ENCODE peak calls at places on chromosomes 7 and 10, in five cellular contexts. C is GM12865, W is left lobe of liver, Y is iPS DF 19.7, Q is caudate nucleus. T is an unnamed sample.

GRCh38 chr10:8026349-8027259 is 27.9 kb upstream of the GATA3 start:
- DNase-seq in C (no peak), W (no peak), Y (no peak), Q (no peak), T (no peak)

GRCh38 chr10:23643396-23643795 is 204.5 kb downstream of the OTUD1 start:
- DNase-seq in C (no peak), W (no peak), Y (no peak), Q (no peak), T (no peak)

GRCh38 chr7:141374425-141374824 is 176.8 kb upstream of the AGK start:
- DNase-seq in C (no peak), W (no peak), Y (no peak), Q (no peak), T (no peak)

GRCh38 chr7:36281945-36282727 is 107.5 kb upstream of the ANLN start:
- DNase-seq in C (no peak), W (no peak), Y (no peak), Q (no peak), T (no peak)

GRCh38 chr10:93826355-93826754 is 67.4 kb upstream of the SLC35G1 start:
- DNase-seq in C (peak; percentile 12), W (no peak), Y (no peak), Q (no peak), T (no peak)

GRCh38 chr10:60845038-60845437 is 66.8 kb downstream of the CDK1 start:
- DNase-seq in C (no peak), W (no peak), Y (no peak), Q (no peak), T (no peak)

GRCh38 chr7:11373546-11374142 is 400.0 kb downstream of the PHF14 start:
- DNase-seq in C (no peak), W (no peak), Y (no peak), Q (no peak), T (no peak)

GRCh38 chr7:76314042-76314721 is 11.7 kb downstream of the HSPB1 start:
- DNase-seq in C (peak; percentile 96), W (peak; percentile 97), Y (no peak), Q (peak; percentile 79), T (peak; percentile 93)

GRCh38 chr10:96902762-96903358 is 70.8 kb downstream of the LCOR start:
- DNase-seq in C (no peak), W (no peak), Y (no peak), Q (no peak), T (no peak)

GRCh38 chr10:82477776-82478175 is 602.8 kb downstream of the NRG3 start:
- DNase-seq in C (no peak), W (no peak), Y (no peak), Q (no peak), T (no peak)

GRCh38 chr10:30755474-30755873 is 125.9 kb upstream of the LYZL2 start:
- DNase-seq in C (no peak), W (no peak), Y (no peak), Q (no peak), T (no peak)

GRCh38 chr10:81116201-81116600 is 578.5 kb downstream of the SH2D4B start:
- DNase-seq in C (no peak), W (no peak), Y (no peak), Q (no peak), T (no peak)

GRCh38 chr10:117751259-117751658 is 208.7 kb downstream of the EMX2 start:
- DNase-seq in C (no peak), W (no peak), Y (no peak), Q (no peak), T (no peak)

GRCh38 chr10:125010362-125010761 is 68.4 kb downstream of the ZRANB1 start:
- DNase-seq in C (no peak), W (no peak), Y (no peak), Q (no peak), T (no peak)

GRCh38 chr10:28810062-28810870 is 132.9 kb downstream of the BAMBI start:
- DNase-seq in C (no peak), W (no peak), Y (peak; percentile 30), Q (no peak), T (no peak)

GRCh38 chr7:50431316-50431715 is 18.8 kb downstream of the FIGNL1 start:
- DNase-seq in C (no peak), W (no peak), Y (no peak), Q (no peak), T (no peak)

GRCh38 chr7:2732959-2733584 is 45.1 kb downstream of the AMZ1 start:
- DNase-seq in C (no peak), W (peak; percentile 14), Y (no peak), Q (no peak), T (peak; percentile 51)

GRCh38 chr7:101164071-101164840 is 1.1 kb downstream of the VGF start:
- DNase-seq in C (no peak), W (no peak), Y (no peak), Q (no peak), T (peak; percentile 7)